ENCODE peak calls at places on chromosomes 6 and 20, in eight cellular contexts. C is right cardiac atrium; R is suprapubic skin; D is BE2C; I is iPS DF 6.9; B is CD4-positive, alpha-beta T cell; M is PC-9; P is body of pancreas. E is an unnamed sample.

GRCh38 chr20:22684072-22684762 is 99.8 kb upstream of the FOXA2 start:
- DNase-seq in C (peak; percentile 74), R (no peak), D (peak; percentile 43), I (peak; percentile 63), B (no peak), M (peak; percentile 68), P (peak; percentile 78), E (peak; percentile 67)

GRCh38 chr20:4749326-4749725 is 27.6 kb downstream of the PRND start:
- DNase-seq in C (no peak), R (no peak), D (no peak), I (no peak), B (no peak), M (no peak), P (no peak), E (no peak)

GRCh38 chr6:15947923-15948322 is 181.0 kb upstream of the MYLIP start:
- DNase-seq in C (no peak), R (no peak), D (no peak), I (no peak), B (no peak), M (no peak), P (no peak), E (no peak)

GRCh38 chr6:35677456-35677855 is 11.3 kb downstream of the FKBP5 start:
- DNase-seq in C (no peak), R (no peak), D (no peak), I (no peak), B (no peak), M (no peak), P (peak; percentile 41), E (no peak)

GRCh38 chr20:32123088-32123487 is 13.6 kb downstream of the TM9SF4 start:
- DNase-seq in C (no peak), R (no peak), D (no peak), I (no peak), B (no peak), M (no peak), P (no peak), E (no peak)

GRCh38 chr6:129525055-129525454 is 184.9 kb downstream of the ARHGAP18 start:
- DNase-seq in C (no peak), R (no peak), D (no peak), I (no peak), B (no peak), M (no peak), P (no peak), E (no peak)

GRCh38 chr20:36893801-36894200 is 17.9 kb downstream of the TLDC2 start:
- DNase-seq in C (no peak), R (no peak), D (no peak), I (no peak), B (no peak), M (no peak), P (no peak), E (no peak)

GRCh38 chr6:89494131-89494793 is 61.3 kb downstream of the ANKRD6 start:
- DNase-seq in C (no peak), R (no peak), D (no peak), I (no peak), B (no peak), M (no peak), P (no peak), E (no peak)

GRCh38 chr20:19974621-19975435 is 42.3 kb upstream of the NAA20 start:
- DNase-seq in C (peak; percentile 93), R (peak; percentile 92), D (peak; percentile 71), I (no peak), B (no peak), M (peak; percentile 93), P (peak; percentile 95), E (peak; percentile 59)

GRCh38 chr6:53523511-53524454 is 21.1 kb downstream of the GCLC start:
- DNase-seq in C (no peak), R (no peak), D (no peak), I (no peak), B (no peak), M (no peak), P (no peak), E (no peak)

GRCh38 chr6:53692172-53692571 is 26.6 kb upstream of the KLHL31 start:
- DNase-seq in C (no peak), R (no peak), D (no peak), I (no peak), B (no peak), M (no peak), P (no peak), E (no peak)

GRCh38 chr20:24314053-24314452 is 155.4 kb upstream of the SYNDIG1 start:
- DNase-seq in C (no peak), R (no peak), D (no peak), I (no peak), B (no peak), M (no peak), P (no peak), E (no peak)

GRCh38 chr6:114785235-114786127 is 442.7 kb upstream of the HS3ST5 start:
- DNase-seq in C (no peak), R (no peak), D (no peak), I (no peak), B (no peak), M (no peak), P (no peak), E (no peak)

GRCh38 chr20:42277203-42277602 is 659.0 kb upstream of the CHD6 start:
- DNase-seq in C (no peak), R (no peak), D (no peak), I (no peak), B (no peak), M (no peak), P (no peak), E (no peak)
- H3K9me3 ChIP-seq in C (no peaks in the 10 kb centered on the region), R (no peaks in the 10 kb centered on the region), D (no peaks in the 10 kb centered on the region), I (no peaks in the 10 kb centered on the region), B (no peaks in the 10 kb centered on the region), M (no peaks in the 10 kb centered on the region), P (no peaks in the 10 kb centered on the region), E (no peaks in the 10 kb centered on the region)

GRCh38 chr20:3237958-3238615 is 903 bp downstream of the SLC4A11 start:
- DNase-seq in C (no peak), R (no peak), D (no peak), I (no peak), B (no peak), M (no peak), P (no peak), E (no peak)
- H3K9me3 ChIP-seq in C (no peaks in the 10 kb centered on the region), R (no peaks in the 10 kb centered on the region), D (no peaks in the 10 kb centered on the region), I (no peaks in the 10 kb centered on the region), B (no peaks in the 10 kb centered on the region), M (no peaks in the 10 kb centered on the region), P (no peaks in the 10 kb centered on the region), E (no peaks in the 10 kb centered on the region)

GRCh38 chr20:58482416-58482815 is 32.8 kb downstream of the APCDD1L start:
- DNase-seq in C (no peak), R (no peak), D (no peak), I (no peak), B (no peak), M (no peak), P (no peak), E (no peak)
- H3K9me3 ChIP-seq in C (peaks cover 7% of the 10 kb centered on the region), R (peaks cover 22% of the 10 kb centered on the region), D (peaks cover 5% of the 10 kb centered on the region), I (no peaks in the 10 kb centered on the region), B (peaks cover 15% of the 10 kb centered on the region), M (peaks cover 27% of the 10 kb centered on the region), P (peaks cover 12% of the 10 kb centered on the region), E (no peaks in the 10 kb centered on the region)

GRCh38 chr6:168675933-168676551 is 235.1 kb downstream of the SMOC2 start:
- DNase-seq in C (no peak), R (no peak), D (no peak), I (no peak), B (no peak), M (no peak), P (no peak), E (no peak)
- H3K9me3 ChIP-seq in C (no peaks in the 10 kb centered on the region), R (no peaks in the 10 kb centered on the region), D (no peaks in the 10 kb centered on the region), I (no peaks in the 10 kb centered on the region), B (no peaks in the 10 kb centered on the region), M (no peaks in the 10 kb centered on the region), P (no peaks in the 10 kb centered on the region), E (no peaks in the 10 kb centered on the region)

GRCh38 chr20:15739056-15739455 is 834.2 kb downstream of the KIF16B start:
- DNase-seq in C (no peak), R (no peak), D (no peak), I (no peak), B (no peak), M (no peak), P (no peak), E (no peak)

GRCh38 chr20:15742627-15743026 is 830.6 kb downstream of the KIF16B start:
- DNase-seq in C (no peak), R (no peak), D (no peak), I (no peak), B (no peak), M (no peak), P (no peak), E (no peak)

GRCh38 chr20:15742076-15742475 is 831.2 kb downstream of the KIF16B start:
- DNase-seq in C (no peak), R (no peak), D (no peak), I (no peak), B (no peak), M (no peak), P (no peak), E (no peak)

DNA sequence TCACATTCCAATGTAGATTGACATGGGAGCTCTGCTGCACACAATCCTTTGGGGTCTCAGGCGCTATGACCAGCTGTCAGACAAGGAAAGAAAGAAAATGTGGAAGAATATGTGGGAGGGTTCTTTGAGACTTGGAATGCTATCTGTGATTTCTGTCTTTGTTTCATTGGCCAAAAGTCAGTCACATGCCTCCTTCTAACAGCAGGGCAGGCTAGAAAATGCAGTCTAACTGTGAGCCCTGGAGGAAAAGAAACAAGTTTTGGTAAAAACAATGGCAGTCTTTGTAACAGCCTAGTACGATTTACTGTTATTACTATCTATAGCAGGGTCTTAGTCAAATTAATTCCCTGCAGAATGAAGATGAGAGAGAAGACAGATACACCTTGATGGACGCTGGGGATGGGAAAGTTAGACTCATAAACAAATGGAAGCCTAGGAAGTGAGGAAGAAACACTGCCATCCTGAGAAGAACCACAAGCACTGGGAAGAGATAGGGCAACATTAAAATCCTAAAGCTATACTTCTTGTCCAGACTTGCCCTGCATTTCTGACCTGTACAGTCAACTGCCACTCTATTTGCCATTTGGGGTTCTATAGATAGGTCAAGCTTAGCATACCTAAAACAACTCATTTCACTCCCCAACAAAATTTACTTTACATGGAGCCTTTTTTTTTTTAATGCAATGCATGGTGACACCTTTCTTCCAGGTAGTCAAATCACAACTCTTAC is 833.0 kb downstream of the KIF16B start:
- DNase-seq in C (no peak), R (no peak), D (no peak), I (no peak), B (no peak), M (no peak), P (no peak), E (no peak)
- H3K9me3 ChIP-seq in C (no peaks in the 10 kb centered on the region), R (no peaks in the 10 kb centered on the region), D (no peaks in the 10 kb centered on the region), I (no peaks in the 10 kb centered on the region), B (no peaks in the 10 kb centered on the region), M (no peaks in the 10 kb centered on the region), P (no peaks in the 10 kb centered on the region), E (no peaks in the 10 kb centered on the region)

GRCh38 chr20:29740601-29740950 is 1516.9 kb upstream of the DEFB115 start:
- DNase-seq in C (no peak), R (no peak), D (no peak), I (no peak), B (no peak), M (no peak), P (no peak), E (no peak)
- H3K9me3 ChIP-seq in C (no peaks in the 10 kb centered on the region), R (peaks cover 18% of the 10 kb centered on the region), D (no peaks in the 10 kb centered on the region), I (peaks cover 11% of the 10 kb centered on the region), B (peaks cover 8% of the 10 kb centered on the region), M (no peaks in the 10 kb centered on the region), P (no peaks in the 10 kb centered on the region), E (no peaks in the 10 kb centered on the region)